ENCODE peak calls at places on chromosomes 3 and 15, in nine cellular contexts. I, F, D, Q, X, G, O, P and L are unnamed samples. For H3K4me1, the result is how much of the 10 kb centered on the place peaks cover.

GRCh38 chr3:61955483-61955882 is 394.1 kb downstream of the PTPRG start:
- DNase-seq in I (no peak), F (no peak), D (no peak), Q (no peak), X (no peak), G (no peak), O (no peak), P (no peak), L (no peak)

GRCh38 chr3:101158374-101158773 is 162.0 kb downstream of the IMPG2 start:
- DNase-seq in I (no peak), F (no peak), D (no peak), Q (peak), X (no peak), G (peak), O (no peak), P (no peak), L (no peak)

GRCh38 chr3:51974277-51974962 is 444 bp upstream of the ABHD14A start:
- DNase-seq in I (peak), F (no peak), D (peak), Q (peak), X (no peak), G (no peak), O (peak), P (no peak), L (no peak)

GRCh38 chr3:46700772-46701171 is 420 bp upstream of the TMIE start:
- DNase-seq in I (peak), F (no peak), D (peak), Q (no peak), X (peak), G (no peak), O (peak), P (no peak), L (peak)

GRCh38 chr15:36810656-36811449 is 231.4 kb downstream of the CDIN1 start:
- DNase-seq in I (no peak), F (no peak), D (no peak), Q (no peak), X (no peak), G (no peak), O (no peak), P (no peak), L (no peak)

GRCh38 chr15:80904941-80905532 is 84.6 kb downstream of the MESD start:
- DNase-seq in I (no peak), F (no peak), D (peak), Q (peak), X (no peak), G (peak), O (no peak), P (no peak), L (no peak)

GRCh38 chr3:10344147-10344943 is 23.4 kb upstream of the SEC13 start:
- DNase-seq in I (peak), F (no peak), D (peak), Q (peak), X (no peak), G (peak), O (peak), P (no peak), L (no peak)

GRCh38 chr3:42749753-42750231 is 23.3 kb downstream of the CCDC13 start:
- DNase-seq in I (peak), F (no peak), D (no peak), Q (peak), X (no peak), G (no peak), O (no peak), P (no peak), L (no peak)

GRCh38 chr15:45378149-45378912 is at the start of gene GATM:
- DNase-seq in I (peak), F (no peak), D (peak), Q (peak), X (peak), G (peak), O (peak), P (peak), L (peak)

DNA sequence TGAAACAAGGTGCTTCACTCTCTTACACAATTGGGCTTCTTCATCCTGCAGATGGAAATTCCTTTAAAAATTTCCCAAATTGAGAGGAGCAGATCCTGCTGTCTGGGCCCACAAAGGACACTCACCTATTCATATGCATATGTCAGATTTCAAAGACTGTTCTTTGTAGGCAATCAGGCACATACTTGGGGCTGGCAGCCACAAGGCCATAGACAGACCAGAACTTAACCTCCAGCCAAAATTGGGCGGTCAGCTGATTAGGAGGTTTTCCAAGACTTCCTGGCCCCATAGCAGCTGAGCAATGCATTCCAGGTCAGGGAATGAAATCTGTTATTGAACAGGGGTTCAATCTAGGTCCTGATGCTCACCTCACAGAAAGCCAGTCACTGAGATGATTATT is 15.0 kb upstream of the HPS3 start:
- DNase-seq in I (peak), F (no peak), D (no peak), Q (no peak), X (no peak), G (no peak), O (no peak), P (no peak), L (no peak)
- H3K4me1 ChIP-seq in I (under half), F (under half), D (under half), Q (under half), X (under half), G (under half), O (under half), P (under half), L (under half)

GRCh38 chr15:26521142-26521541 is 251.7 kb downstream of the GABRB3 start:
- DNase-seq in I (no peak), F (no peak), D (no peak), Q (no peak), X (no peak), G (no peak), O (no peak), P (no peak), L (no peak)

GRCh38 chr15:26525096-26525495 is 247.8 kb downstream of the GABRB3 start:
- DNase-seq in I (no peak), F (no peak), D (no peak), Q (peak), X (no peak), G (no peak), O (no peak), P (no peak), L (no peak)
- H3K4me1 ChIP-seq in I (under half), F (under half), D (under half), Q (under half), X (under half), G (under half), O (under half), P (under half), L (under half)

GRCh38 chr15:40443255-40443654 is 2.5 kb downstream of the BAHD1 start:
- DNase-seq in I (no peak), F (no peak), D (no peak), Q (no peak), X (no peak), G (no peak), O (no peak), P (no peak), L (no peak)
- H3K4me1 ChIP-seq in I (under half), F (under half), D (half or more), Q (under half), X (half or more), G (under half), O (under half), P (under half), L (under half)

GRCh38 chr3:37731895-37732294 is 129.8 kb upstream of the CTDSPL start:
- DNase-seq in I (no peak), F (no peak), D (no peak), Q (no peak), X (no peak), G (no peak), O (no peak), P (peak), L (no peak)
- H3K4me1 ChIP-seq in I (under half), F (under half), D (under half), Q (under half), X (under half), G (under half), O (under half), P (under half), L (under half)